ENCODE peak calls at places on chromosome 1, in four cellular contexts. M is posterior vena cava, B is HTR-8/SVneo, D is RWPE1. T is an unnamed sample.

GRCh38 chr1:6053206-6053546 is 7.5 kb downstream of the KCNAB2 start:
- DNase-seq in M (no peak), B (no peak), D (no peak), T (no peak)

GRCh38 chr1:223011230-223011856 is 131.7 kb downstream of the TLR5 start:
- DNase-seq in M (no peak), B (no peak), D (no peak), T (no peak)

GRCh38 chr1:102500795-102501194 is 504.1 kb upstream of the OLFM3 start:
- DNase-seq in M (no peak), B (no peak), D (no peak), T (no peak)

GRCh38 chr1:204633665-204634064 is 51.9 kb downstream of the LRRN2 start:
- DNase-seq in M (no peak), B (no peak), D (no peak), T (no peak)

GRCh38 chr1:5959087-5959486 is 33.1 kb downstream of the NPHP4 start:
- DNase-seq in M (peak; percentile 49), B (no peak), D (no peak), T (peak; percentile 71)

GRCh38 chr1:109425902-109426277 is 358 bp downstream of the PSMA5 start:
- DNase-seq in M (peak; percentile 89), B (peak; percentile 13), D (peak; percentile 62), T (no peak)

GRCh38 chr1:202311880-202312635 is 29.7 kb downstream of the UBE2T start:
- DNase-seq in M (no peak), B (peak; percentile 27), D (no peak), T (no peak)

GRCh38 chr1:192485692-192486436 is 89.7 kb upstream of the RGS1 start:
- DNase-seq in M (peak; percentile 75), B (peak; percentile 53), D (peak; percentile 71), T (no peak)

T was measured in mesenteric fat pad.